ENCODE peak calls at places on chromosomes 6 and 20, in six cellular contexts. A, C, U, K, Q and T are unnamed samples.

GRCh38 chr20:58583141-58583540 is 67.9 kb upstream of the APCDD1L start:
- DNase-seq in U (no peak), C (no peak), K (peak), Q (no peak), A (no peak), T (no peak)

GRCh38 chr20:33111306-33111705 is 31.9 kb downstream of the BPIFB4 start:
- DNase-seq in U (no peak), Q (no peak), A (no peak), C (no peak), K (no peak), T (no peak)

GRCh38 chr6:142087950-142088857 is 44.5 kb upstream of the GJE1 start:
- DNase-seq in A (no peak), Q (no peak), U (no peak), K (no peak), C (no peak), T (no peak)

GRCh38 chr6:22366214-22366613 is 69.4 kb upstream of the PRL start:
- DNase-seq in Q (no peak), K (no peak), C (no peak), A (no peak), U (no peak), T (no peak)

GRCh38 chr20:62244644-62245108 is 6.4 kb downstream of the OSBPL2 start:
- DNase-seq in C (no peak), K (no peak), Q (no peak), U (no peak), A (peak), T (no peak)

GRCh38 chr6:116764961-116765841 is at the start of gene FAM162B:
- DNase-seq in U (no peak), K (peak), C (peak), A (no peak), Q (peak), T (peak)

GRCh38 chr6:2945069-2945452 is 26.3 kb downstream of the SERPINB6 start:
- DNase-seq in C (no peak), Q (no peak), K (no peak), U (no peak), A (no peak), T (no peak)

GRCh38 chr20:63957690-63958441 is 1.6 kb upstream of the UCKL1 start:
- DNase-seq in U (no peak), Q (no peak), A (peak), K (no peak), C (no peak), T (no peak)

GRCh38 chr6:2038096-2038495 is 207.3 kb downstream of the GMDS start:
- DNase-seq in U (no peak), A (peak), Q (no peak), C (no peak), K (no peak), T (no peak)

GRCh38 chr6:42808492-42809483 is 26.9 kb downstream of the BICRAL start:
- DNase-seq in Q (no peak), K (no peak), U (no peak), A (no peak), C (no peak), T (no peak)

GRCh38 chr20:54843891-54844290 is 368.5 kb downstream of the DOK5 start:
- DNase-seq in K (no peak), C (no peak), A (no peak), Q (no peak), U (no peak), T (no peak)

GRCh38 chr6:105646391-105646867 is 243.5 kb upstream of the PREP start:
- DNase-seq in Q (peak), K (peak), A (no peak), U (no peak), C (no peak), T (peak)

GRCh38 chr20:34514897-34515483 is 1.2 kb upstream of the DYNLRB1 start:
- DNase-seq in C (no peak), K (no peak), U (no peak), Q (no peak), A (no peak), T (no peak)

GRCh38 chr20:22623211-22623610 is 38.8 kb upstream of the FOXA2 start:
- DNase-seq in C (no peak), K (no peak), U (no peak), A (peak), Q (no peak), T (no peak)

GRCh38 chr6:53483423-53484353 is 61.2 kb downstream of the GCLC start:
- DNase-seq in U (peak), Q (no peak), C (no peak), A (no peak), K (peak), T (no peak)

GRCh38 chr6:30591008-30591407 is 19.8 kb downstream of the ABCF1 start:
- DNase-seq in U (no peak), C (no peak), Q (no peak), K (no peak), A (no peak), T (no peak)

GRCh38 chr6:82364087-82365010 is 732 bp downstream of the TPBG start:
- DNase-seq in K (peak), A (peak), Q (peak), U (no peak), C (peak), T (peak)

GRCh38 chr6:151191477-151191995 is 48.2 kb upstream of the AKAP12 start:
- DNase-seq in U (no peak), Q (no peak), C (no peak), A (no peak), K (no peak), T (no peak)

GRCh38 chr20:14657231-14657630 is 319.8 kb upstream of the FLRT3 start:
- DNase-seq in Q (no peak), A (no peak), K (no peak), U (no peak), C (no peak), T (no peak)

GRCh38 chr6:1364791-1365190 is 24.6 kb upstream of the FOXF2 start:
- DNase-seq in K (peak), A (no peak), U (no peak), Q (no peak), C (no peak), T (no peak)

GRCh38 chr6:168650686-168651085 is 209.7 kb downstream of the SMOC2 start:
- DNase-seq in C (no peak), U (no peak), A (peak), K (no peak), Q (no peak), T (no peak)

GRCh38 chr6:34243131-34243771 is 5.6 kb downstream of the SMIM29 start:
- DNase-seq in K (peak), C (no peak), Q (no peak), U (no peak), A (no peak), T (no peak)

GRCh38 chr6:19478992-19479391 is 358.2 kb upstream of the ID4 start:
- DNase-seq in K (peak), A (no peak), Q (no peak), U (no peak), C (no peak), T (no peak)

GRCh38 chr20:46791722-46792416 is 82.4 kb downstream of the SLC2A10 start:
- DNase-seq in C (no peak), K (no peak), Q (no peak), U (no peak), A (no peak), T (no peak)

GRCh38 chr6:137928286-137928685 is 61.2 kb downstream of the TNFAIP3 start:
- DNase-seq in Q (no peak), C (no peak), U (peak), K (no peak), A (no peak), T (no peak)

GRCh38 chr6:32164295-32164694 is at the start of gene EGFL8:
- DNase-seq in A (no peak), Q (no peak), C (no peak), U (no peak), K (no peak), T (no peak)

GRCh38 chr6:168210239-168211107 is 109.1 kb downstream of the DACT2 start:
- DNase-seq in Q (no peak), C (no peak), U (no peak), K (no peak), A (no peak), T (no peak)

GRCh38 chr20:33647603-33648395 is 14.3 kb upstream of the C20orf144 start:
- DNase-seq in A (peak), Q (peak), K (no peak), U (no peak), C (no peak), T (peak)

GRCh38 chr6:116389357-116389756 is 18.6 kb downstream of the DSE start:
- DNase-seq in C (no peak), K (no peak), A (no peak), U (no peak), Q (no peak), T (no peak)

GRCh38 chr6:169646906-169647567 is 54.8 kb downstream of the WDR27 start:
- DNase-seq in C (no peak), A (no peak), Q (no peak), U (no peak), K (no peak), T (no peak)

GRCh38 chr6:33789550-33789895 is 593 bp upstream of the LEMD2 start:
- DNase-seq in C (no peak), K (no peak), Q (no peak), U (no peak), A (no peak), T (no peak)

GRCh38 chr6:132298344-132298949 is 102.8 kb downstream of the MOXD1 start:
- DNase-seq in K (peak), A (peak), U (peak), Q (no peak), C (peak), T (peak)

GRCh38 chr20:50007369-50007768 is 24.6 kb downstream of the SNAI1 start:
- DNase-seq in Q (no peak), C (no peak), A (no peak), K (no peak), U (no peak), T (no peak)